ENCODE peak calls at places on chromosomes 5 and 9, in seven cellular contexts. E is fibroblast of mammary gland; C is cardiac fibroblast; J is aorta; W is tibial nerve; Y is CD8-positive, alpha-beta T cell; U is GM23338. L is an unnamed sample.

GRCh38 chr5:133226186-133226585 is 174.4 kb downstream of the HSPA4 start:
- DNase-seq in E (no peak), C (no peak), J (no peak), W (no peak), Y (peak; percentile 41), U (no peak), L (peak; percentile 10)

GRCh38 chr5:154286557-154286956 is 96.0 kb downstream of the GALNT10 start:
- DNase-seq in E (no peak), C (no peak), J (no peak), W (no peak), Y (no peak), U (peak; percentile 16), L (no peak)

GRCh38 chr5:181189363-181189961 is 15.5 kb downstream of the TRIM7 start:
- DNase-seq in E (peak; percentile 36), C (peak; percentile 50), J (no peak), W (no peak), Y (peak; percentile 68), U (peak; percentile 36), L (peak; percentile 63)

GRCh38 chr5:115988002-115988401 is 25.7 kb downstream of the LVRN start:
- DNase-seq in E (no peak), C (no peak), J (no peak), W (no peak), Y (no peak), U (no peak), L (no peak)

GRCh38 chr5:32712463-32713395 is 1.6 kb downstream of the NPR3 start:
- DNase-seq in E (peak; percentile 17), C (peak; percentile 43), J (peak; percentile 49), W (no peak), Y (no peak), U (peak; percentile 59), L (peak; percentile 66)

GRCh38 chr5:159362190-159362589 is 31.9 kb upstream of the IL12B start:
- DNase-seq in E (no peak), C (no peak), J (no peak), W (no peak), Y (no peak), U (no peak), L (no peak)

GRCh38 chr5:43065384-43066230 is 25.5 kb upstream of the ANXA2R start:
- DNase-seq in E (peak; percentile 66), C (peak; percentile 79), J (peak; percentile 85), W (no peak), Y (peak; percentile 79), U (peak; percentile 17), L (no peak)

GRCh38 chr5:22577006-22577405 is 276.1 kb downstream of the CDH12 start:
- DNase-seq in E (no peak), C (no peak), J (no peak), W (no peak), Y (no peak), U (no peak), L (no peak)

GRCh38 chr5:125185740-125186139 is 439.3 kb upstream of the ZNF608 start:
- DNase-seq in E (no peak), C (no peak), J (no peak), W (no peak), Y (no peak), U (no peak), L (no peak)

GRCh38 chr9:27861887-27862286 is 288.6 kb upstream of the C9orf72 start:
- DNase-seq in E (no peak), C (no peak), J (no peak), W (no peak), Y (no peak), U (no peak), L (no peak)

GRCh38 chr9:135098400-135099105 is 11.1 kb downstream of the OLFM1 start:
- DNase-seq in E (peak; percentile 5), C (no peak), J (no peak), W (no peak), Y (no peak), U (peak; percentile 88), L (peak; percentile 92)

GRCh38 chr5:65062684-65063083 is 294.0 kb downstream of the CWC27 start:
- DNase-seq in E (peak; percentile 99), C (peak; percentile 99), J (peak; percentile 72), W (peak; percentile 27), Y (no peak), U (no peak), L (no peak)

GRCh38 chr5:173326501-173326960 is 1.7 kb downstream of the STC2 start:
- DNase-seq in E (peak; percentile 83), C (peak; percentile 91), J (no peak), W (no peak), Y (no peak), U (no peak), L (peak; percentile 63)

GRCh38 chr5:173328896-173329369 is 719 bp upstream of the STC2 start:
- DNase-seq in E (peak; percentile 62), C (peak; percentile 86), J (no peak), W (no peak), Y (no peak), U (peak; percentile 78), L (peak; percentile 80)

GRCh38 chr5:173325091-173325698 is 3.0 kb downstream of the STC2 start:
- DNase-seq in E (no peak), C (no peak), J (no peak), W (no peak), Y (peak; percentile 35), U (no peak), L (no peak)

GRCh38 chr5:173327948-173328895 is at the start of gene STC2:
- DNase-seq in E (peak; percentile 47), C (peak; percentile 93), J (no peak), W (no peak), Y (no peak), U (peak; percentile 99), L (peak; percentile 98)

GRCh38 chr5:173327084-173327947 is 898 bp downstream of the STC2 start:
- DNase-seq in E (peak; percentile 28), C (peak; percentile 67), J (no peak), W (no peak), Y (no peak), U (no peak), L (peak; percentile 82)
- H3K4me3 ChIP-seq in E (peak overlapping the region; percentile 58), C (peak overlapping the region; percentile 85), J (no peak overlapping the region), W (peak overlapping the region; percentile 36), Y (no peak overlapping the region), U (peak overlapping the region; percentile 99), L (peak overlapping the region; percentile 91)

GRCh38 chr5:140633081-140633471 is at the start of gene CD14:
- DNase-seq in E (peak; percentile 57), C (peak; percentile 48), J (peak; percentile 84), W (no peak), Y (no peak), U (peak; percentile 6), L (peak; percentile 45)
- H3K4me3 ChIP-seq in E (peak within 1 kb of the TSS; percentile 47), C (peak within 1 kb of the TSS; percentile 48), J (peak within 1 kb of the TSS; percentile 28), W (peak within 1 kb of the TSS; percentile 65), Y (peak within 1 kb of the TSS; percentile 84), U (peak within 1 kb of the TSS; percentile 41), L (peak within 1 kb of the TSS; percentile 45)

GRCh38 chr9:129949821-129950220 is 93.2 kb downstream of the FNBP1 start:
- DNase-seq in E (no peak), C (no peak), J (no peak), W (no peak), Y (no peak), U (no peak), L (no peak)

GRCh38 chr9:129946596-129946995 is 96.4 kb downstream of the FNBP1 start:
- DNase-seq in E (no peak), C (no peak), J (no peak), W (no peak), Y (no peak), U (no peak), L (no peak)

GRCh38 chr9:129944501-129945116 is 98.4 kb downstream of the FNBP1 start:
- DNase-seq in E (no peak), C (no peak), J (no peak), W (no peak), Y (peak; percentile 63), U (no peak), L (no peak)

GRCh38 chr9:129939426-129939825 is 103.6 kb downstream of the FNBP1 start:
- DNase-seq in E (no peak), C (no peak), J (no peak), W (no peak), Y (no peak), U (no peak), L (no peak)

GRCh38 chr9:129945314-129945713 is 97.7 kb downstream of the FNBP1 start:
- DNase-seq in E (no peak), C (peak; percentile 12), J (no peak), W (no peak), Y (no peak), U (no peak), L (no peak)
- H3K4me3 ChIP-seq in E (no peak overlapping the region), C (no peak overlapping the region), J (no peak overlapping the region), W (no peak overlapping the region), Y (peak overlapping the region; percentile 40), U (no peak overlapping the region), L (no peak overlapping the region)

DNA sequence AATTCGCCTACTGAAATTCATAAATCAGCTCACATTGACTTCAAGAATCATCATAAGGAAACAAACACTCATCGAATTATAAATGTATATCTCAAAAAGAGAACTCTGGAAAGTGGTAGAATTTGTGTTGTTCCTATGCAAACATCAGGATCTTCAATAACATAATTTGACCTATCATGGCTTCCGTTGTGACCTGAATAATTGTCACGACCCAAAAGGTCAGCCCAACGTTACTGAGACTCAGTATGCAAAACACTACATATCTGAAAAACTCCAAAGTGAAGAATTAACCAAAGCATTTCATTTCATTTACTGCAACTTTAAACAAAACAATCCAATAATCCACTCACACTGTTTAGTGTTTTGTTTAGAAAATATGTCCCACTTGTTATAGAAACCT is 1.2 kb downstream of the RAPGEF6 start:
- DNase-seq in E (no peak), C (no peak), J (no peak), W (no peak), Y (no peak), U (no peak), L (no peak)
- H3K4me3 ChIP-seq in E (peak overlapping the region; percentile 94), C (peak overlapping the region; percentile 86), J (peak overlapping the region; percentile 56), W (peak overlapping the region; percentile 82), Y (peak overlapping the region; percentile 83), U (peak overlapping the region; percentile 73), L (peak overlapping the region; percentile 100)

L was measured in H7.